ENCODE peak calls at places on chromosomes 4 and X, in six cellular contexts. U is HCT116, K is HepG2, Z is WTC11, P is K562, B is H1. S is an unnamed sample.

GRCh38 chr4:151561551-151562256 is 152.7 kb downstream of the FHIP1A start:
- DNase-seq in B (no peak), K (no peak), P (no peak), Z (no peak), U (no peak), S (no peak)

GRCh38 chrX:140151316-140151715 is 186.0 kb upstream of the CXorf66 start:
- DNase-seq in Z (no peak), U (no peak), K (no peak), B (no peak), P (no peak), S (no peak)

GRCh38 chr4:125316781-125317525 is 2.2 kb downstream of the FAT4 start:
- DNase-seq in Z (peak; percentile 54), B (peak; percentile 76), U (no peak), K (no peak), P (no peak), S (no peak)

GRCh38 chr4:156779046-156779445 is 192.6 kb downstream of the PDGFC start:
- DNase-seq in P (no peak), Z (no peak), K (no peak), U (no peak), B (no peak), S (no peak)

GRCh38 chr4:188171551-188171950 is 32.3 kb downstream of the TRIML1 start:
- DNase-seq in B (no peak), Z (no peak), P (no peak), K (no peak), U (no peak), S (no peak)

GRCh38 chrX:119008122-119008744 is 33.8 kb downstream of the LONRF3 start:
- DNase-seq in P (peak; percentile 37), U (no peak), K (peak; percentile 6), B (peak; percentile 58), Z (peak; percentile 44), S (no peak)

GRCh38 chr4:87680271-87680670 is 30.2 kb downstream of the DMP1 start:
- DNase-seq in Z (no peak), U (no peak), K (no peak), B (no peak), P (no peak), S (no peak)

GRCh38 chrX:154131955-154132354 is 12.1 kb upstream of the OPN1LW start:
- DNase-seq in K (peak; percentile 28), U (no peak), B (no peak), Z (no peak), P (no peak), S (no peak)

GRCh38 chr4:48081196-48081595 is 52.9 kb downstream of the TXK start:
- DNase-seq in U (no peak), K (no peak), P (no peak), Z (no peak), B (no peak), S (no peak)

GRCh38 chr4:23857353-23857752 is 32.5 kb downstream of the PPARGC1A start:
- DNase-seq in P (no peak), Z (no peak), K (peak; percentile 49), B (no peak), U (no peak), S (no peak)

GRCh38 chr4:3836802-3837601 is 70.8 kb downstream of the ADRA2C start:
- DNase-seq in U (peak; percentile 7), K (peak; percentile 99), Z (peak; percentile 77), P (peak; percentile 69), B (peak; percentile 80), S (no peak)

GRCh38 chr4:163251204-163251603 is 81.2 kb downstream of the NPY1R start:
- DNase-seq in B (no peak), P (no peak), U (peak; percentile 13), K (peak; percentile 4), Z (no peak), S (no peak)

GRCh38 chrX:88416002-88416401 is 331.0 kb upstream of the CPXCR1 start:
- DNase-seq in U (no peak), B (no peak), Z (no peak), K (no peak), P (no peak), S (no peak)

GRCh38 chr4:100312615-100313355 is 122.5 kb upstream of the DDIT4L start:
- DNase-seq in U (no peak), Z (no peak), K (no peak), P (no peak), B (no peak), S (no peak)

GRCh38 chr4:184937745-184938144 is 80.5 kb upstream of the HELT start:
- DNase-seq in Z (peak; percentile 35), B (peak; percentile 48), K (no peak), U (no peak), P (no peak), S (no peak)

GRCh38 chr4:95798727-95799126 is 41.2 kb upstream of the PDHA2 start:
- DNase-seq in K (no peak), U (no peak), Z (no peak), B (no peak), P (no peak), S (no peak)

GRCh38 chr4:61511716-61512488 is 311.8 kb downstream of the ADGRL3 start:
- DNase-seq in Z (no peak), P (no peak), K (no peak), U (no peak), B (no peak), S (no peak)

GRCh38 chr4:122747883-122748282 is 15.4 kb downstream of the BBS12 start:
- DNase-seq in U (no peak), Z (no peak), B (no peak), K (no peak), P (no peak), S (no peak)

GRCh38 chrX:19776753-19777152 is 110.6 kb downstream of the SH3KBP1 start:
- DNase-seq in B (no peak), Z (no peak), U (no peak), P (no peak), K (no peak), S (no peak)

GRCh38 chr4:53121304-53121865 is 244.5 kb downstream of the SCFD2 start:
- DNase-seq in P (no peak), B (no peak), U (no peak), K (no peak), Z (no peak), S (no peak)

GRCh38 chr4:86302242-86302641 is 57.6 kb downstream of the MAPK10 start:
- DNase-seq in P (no peak), K (peak; percentile 3), B (no peak), Z (peak; percentile 50), U (no peak), S (no peak)

GRCh38 chr4:6561173-6561516 is 13.8 kb upstream of the MAN2B2 start:
- DNase-seq in P (no peak), B (no peak), Z (no peak), U (no peak), K (no peak), S (no peak)

GRCh38 chr4:156948738-156949137 is 22.9 kb downstream of the PDGFC start:
- DNase-seq in P (no peak), K (no peak), U (no peak), Z (no peak), B (no peak), S (no peak)

DNA sequence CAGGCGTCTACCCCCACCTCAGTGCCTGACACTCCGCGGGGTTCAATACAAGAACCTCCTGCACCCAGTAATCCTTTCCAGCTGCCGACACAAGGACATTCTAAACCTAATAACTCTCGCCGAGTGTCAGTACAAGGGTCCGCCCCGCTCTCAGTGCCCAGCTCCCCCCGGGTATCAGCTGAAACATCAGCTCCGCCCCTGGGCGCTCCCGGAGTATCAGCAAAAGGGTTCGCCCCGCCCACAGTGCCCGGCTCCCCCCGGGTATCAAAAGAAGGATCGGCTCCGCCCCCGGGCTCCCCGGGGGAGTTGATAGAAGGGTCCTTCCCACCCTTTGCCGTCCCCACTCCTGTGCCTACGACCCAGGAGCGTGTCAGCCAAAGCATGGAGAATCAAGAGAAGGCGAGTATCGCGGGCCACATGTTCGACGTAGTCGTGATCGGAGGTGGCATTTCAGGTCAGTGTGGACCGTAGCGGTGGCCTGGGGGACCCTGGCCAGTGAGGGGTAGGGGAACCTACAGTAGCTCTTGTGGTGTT is at the start of gene MAOA:
- DNase-seq in P (no peak), U (no peak), K (peak; percentile 18), Z (peak; percentile 46), B (peak; percentile 61), S (no peak)
- TF ChIP-seq ATF3 in P (no peak), U (no peak), K (no peak), Z (no peak), B (no peak), S (no peak)

GRCh38 chr4:16083217-16084191 is at the start of gene PROM1:
- DNase-seq in B (peak; percentile 76), Z (peak; percentile 74), K (peak; percentile 3), U (peak; percentile 37), P (no peak), S (no peak)
- TF ChIP-seq ATF3 in B (no peak), Z (no peak), K (no peak), U (no peak), P (no peak), S (no peak)

GRCh38 chrX:136850441-136851175 is 29.9 kb downstream of the RBMX start:
- DNase-seq in B (no peak), Z (no peak), U (no peak), P (no peak), K (no peak), S (no peak)

GRCh38 chrX:136847874-136848273 is 32.7 kb downstream of the RBMX start:
- DNase-seq in K (no peak), P (peak; percentile 78), U (no peak), B (no peak), Z (no peak), S (no peak)

GRCh38 chrX:136856050-136856449 is 24.5 kb downstream of the RBMX start:
- DNase-seq in B (no peak), Z (no peak), K (no peak), U (no peak), P (no peak), S (no peak)

GRCh38 chrX:136849395-136849794 is 31.1 kb downstream of the RBMX start:
- DNase-seq in U (no peak), K (no peak), P (no peak), Z (no peak), B (no peak), S (no peak)

GRCh38 chrX:136851526-136851925 is 29.0 kb downstream of the RBMX start:
- DNase-seq in U (no peak), K (no peak), P (no peak), B (no peak), Z (no peak), S (no peak)
- TF ChIP-seq ATF3 in U (no peak), K (no peak), P (no peak), B (no peak), Z (no peak), S (no peak)

DNA sequence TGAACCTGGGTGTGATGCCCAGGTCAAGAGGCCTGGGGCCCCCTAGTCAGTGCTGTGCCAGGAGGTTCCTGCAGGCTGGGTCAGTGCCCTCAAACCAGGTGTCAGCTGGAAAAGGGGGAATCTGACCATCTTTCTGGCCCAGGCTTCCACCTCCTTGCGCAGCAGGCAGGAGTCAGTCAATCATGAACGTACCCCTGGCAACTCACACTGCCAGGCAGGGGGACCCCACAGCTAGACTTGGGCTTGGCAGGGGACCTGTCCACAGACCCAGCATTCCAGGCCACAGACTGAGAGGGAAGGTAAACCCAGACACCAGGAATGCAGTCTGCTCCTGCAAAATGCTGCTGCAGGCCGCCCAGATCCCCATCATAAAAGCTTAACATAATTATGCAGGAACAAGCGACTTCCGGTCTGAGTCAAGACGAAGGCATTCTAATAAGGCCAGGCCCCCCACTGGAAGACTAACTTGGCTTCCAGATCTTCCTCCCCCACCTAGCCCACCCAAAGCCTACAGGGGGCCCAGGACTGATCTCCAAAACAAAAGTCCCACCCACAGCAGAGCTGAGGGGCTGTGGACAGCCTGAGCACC is 156.3 kb downstream of the BCOR start:
- DNase-seq in P (no peak), U (no peak), Z (no peak), B (no peak), K (no peak), S (no peak)
- TF ChIP-seq ATF3 in P (no peak), U (no peak), Z (no peak), B (no peak), K (no peak), S (no peak)

GRCh38 chr4:105544517-105544916 is 7.9 kb upstream of the ARHGEF38 start:
- DNase-seq in P (no peak), Z (no peak), B (no peak), U (no peak), K (no peak), S (no peak)
- TF ChIP-seq ATF3 in P (no peak), Z (no peak), B (no peak), U (no peak), K (no peak), S (no peak)

S was measured in GM12878.